ENCODE peak calls at places on chromosomes 4 and X, in ten cellular contexts. One of them, this sample, is unnamed.

GRCh38 chrX:23792861-23793553 is 10.0 kb downstream of the SAT1 start:
- DNase-seq in Panc1: no peak
- DNase-seq in left lung: no peak
- DNase-seq in fibroblast of lung: no peak
- DNase-seq in small intestine: no peak
- DNase-seq in CD8-positive, alpha-beta memory T cell: no peak
- DNase-seq in heart right ventricle: no peak
- DNase-seq in CD8-positive, alpha-beta T cell: no peak
- DNase-seq in adipocyte: no peak
- DNase-seq in aorta: no peak
- DNase-seq in this sample: no peak

GRCh38 chrX:136076942-136077341 is 70.4 kb upstream of the FHL1 start:
- DNase-seq in small intestine: no peak
- DNase-seq in aorta: no peak
- DNase-seq in fibroblast of lung: peak; percentile 18
- DNase-seq in left lung: no peak
- DNase-seq in Panc1: no peak
- DNase-seq in adipocyte: no peak
- DNase-seq in heart right ventricle: no peak
- DNase-seq in CD8-positive, alpha-beta memory T cell: no peak
- DNase-seq in CD8-positive, alpha-beta T cell: no peak
- DNase-seq in this sample: no peak

GRCh38 chr4:42482516-42483327 is 85.4 kb downstream of the SHISA3 start:
- DNase-seq in CD8-positive, alpha-beta T cell: no peak
- DNase-seq in fibroblast of lung: peak; percentile 7
- DNase-seq in left lung: no peak
- DNase-seq in small intestine: no peak
- DNase-seq in Panc1: no peak
- DNase-seq in heart right ventricle: no peak
- DNase-seq in adipocyte: no peak
- DNase-seq in CD8-positive, alpha-beta memory T cell: no peak
- DNase-seq in aorta: no peak
- DNase-seq in this sample: no peak

GRCh38 chrX:108304210-108304609 is 134.0 kb downstream of the COL4A6 start:
- DNase-seq in fibroblast of lung: peak; percentile 20
- DNase-seq in adipocyte: no peak
- DNase-seq in left lung: no peak
- DNase-seq in small intestine: peak; percentile 0
- DNase-seq in CD8-positive, alpha-beta memory T cell: no peak
- DNase-seq in heart right ventricle: no peak
- DNase-seq in Panc1: no peak
- DNase-seq in aorta: no peak
- DNase-seq in CD8-positive, alpha-beta T cell: no peak
- DNase-seq in this sample: no peak

GRCh38 chr4:971670-972500 is 1.5 kb downstream of the DGKQ start:
- DNase-seq in fibroblast of lung: no peak
- DNase-seq in adipocyte: no peak
- DNase-seq in aorta: no peak
- DNase-seq in heart right ventricle: no peak
- DNase-seq in small intestine: peak; percentile 97
- DNase-seq in left lung: peak; percentile 72
- DNase-seq in CD8-positive, alpha-beta memory T cell: no peak
- DNase-seq in Panc1: no peak
- DNase-seq in CD8-positive, alpha-beta T cell: no peak
- DNase-seq in this sample: peak; percentile 95

GRCh38 chr4:86441175-86441960 is 81.5 kb upstream of the MAPK10 start:
- DNase-seq in adipocyte: peak; percentile 73
- DNase-seq in left lung: no peak
- DNase-seq in aorta: no peak
- DNase-seq in CD8-positive, alpha-beta T cell: no peak
- DNase-seq in Panc1: no peak
- DNase-seq in heart right ventricle: no peak
- DNase-seq in CD8-positive, alpha-beta memory T cell: no peak
- DNase-seq in small intestine: no peak
- DNase-seq in fibroblast of lung: peak; percentile 59
- DNase-seq in this sample: no peak

GRCh38 chr4:95510145-95510544 is 38.6 kb downstream of the UNC5C start:
- DNase-seq in CD8-positive, alpha-beta memory T cell: no peak
- DNase-seq in fibroblast of lung: peak; percentile 35
- DNase-seq in adipocyte: peak; percentile 69
- DNase-seq in aorta: no peak
- DNase-seq in left lung: no peak
- DNase-seq in Panc1: no peak
- DNase-seq in heart right ventricle: no peak
- DNase-seq in CD8-positive, alpha-beta T cell: no peak
- DNase-seq in small intestine: peak; percentile 3
- DNase-seq in this sample: no peak

GRCh38 chrX:7216981-7217587 is 69.1 kb upstream of the PUDP start:
- DNase-seq in Panc1: no peak
- DNase-seq in fibroblast of lung: no peak
- DNase-seq in left lung: no peak
- DNase-seq in small intestine: no peak
- DNase-seq in aorta: no peak
- DNase-seq in CD8-positive, alpha-beta T cell: no peak
- DNase-seq in CD8-positive, alpha-beta memory T cell: no peak
- DNase-seq in adipocyte: no peak
- DNase-seq in heart right ventricle: no peak
- DNase-seq in this sample: no peak

DNA sequence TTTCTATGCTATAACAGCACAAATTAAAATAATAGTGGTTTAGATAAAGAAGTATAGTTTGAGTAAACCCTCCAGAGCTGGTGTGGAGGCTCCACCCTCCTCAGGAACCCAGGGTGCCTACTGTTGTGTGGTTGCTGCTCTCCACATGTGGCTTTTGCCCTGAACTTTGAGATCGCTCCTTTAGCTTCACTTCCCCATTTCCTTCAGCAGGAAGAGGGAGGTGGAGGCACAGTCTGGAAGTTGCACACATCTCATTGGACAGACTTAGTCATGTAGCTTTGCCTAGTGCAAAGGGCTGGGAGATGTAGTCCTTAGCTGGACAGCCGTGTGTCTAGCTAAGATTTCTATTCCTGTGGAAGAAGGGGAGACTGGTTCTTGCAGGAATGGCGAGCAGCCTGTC is 37.9 kb downstream of the RGS12 start:
- DNase-seq in CD8-positive, alpha-beta memory T cell: no peak
- DNase-seq in aorta: no peak
- DNase-seq in heart right ventricle: no peak
- DNase-seq in adipocyte: no peak
- DNase-seq in Panc1: no peak
- DNase-seq in small intestine: peak; percentile 62
- DNase-seq in fibroblast of lung: no peak
- DNase-seq in left lung: no peak
- DNase-seq in CD8-positive, alpha-beta T cell: no peak
- DNase-seq in this sample: no peak
- H3K27me3 ChIP-seq in CD8-positive, alpha-beta memory T cell: no peaks in the 10 kb centered on the region
- H3K27me3 ChIP-seq in aorta: no peaks in the 10 kb centered on the region
- H3K27me3 ChIP-seq in heart right ventricle: no peaks in the 10 kb centered on the region
- H3K27me3 ChIP-seq in adipocyte: no peaks in the 10 kb centered on the region
- H3K27me3 ChIP-seq in Panc1: no peaks in the 10 kb centered on the region
- H3K27me3 ChIP-seq in small intestine: no peaks in the 10 kb centered on the region
- H3K27me3 ChIP-seq in fibroblast of lung: no peaks in the 10 kb centered on the region
- H3K27me3 ChIP-seq in left lung: no peaks in the 10 kb centered on the region
- H3K27me3 ChIP-seq in CD8-positive, alpha-beta T cell: no peaks in the 10 kb centered on the region
- H3K27me3 ChIP-seq in this sample: no peaks in the 10 kb centered on the region

DNA sequence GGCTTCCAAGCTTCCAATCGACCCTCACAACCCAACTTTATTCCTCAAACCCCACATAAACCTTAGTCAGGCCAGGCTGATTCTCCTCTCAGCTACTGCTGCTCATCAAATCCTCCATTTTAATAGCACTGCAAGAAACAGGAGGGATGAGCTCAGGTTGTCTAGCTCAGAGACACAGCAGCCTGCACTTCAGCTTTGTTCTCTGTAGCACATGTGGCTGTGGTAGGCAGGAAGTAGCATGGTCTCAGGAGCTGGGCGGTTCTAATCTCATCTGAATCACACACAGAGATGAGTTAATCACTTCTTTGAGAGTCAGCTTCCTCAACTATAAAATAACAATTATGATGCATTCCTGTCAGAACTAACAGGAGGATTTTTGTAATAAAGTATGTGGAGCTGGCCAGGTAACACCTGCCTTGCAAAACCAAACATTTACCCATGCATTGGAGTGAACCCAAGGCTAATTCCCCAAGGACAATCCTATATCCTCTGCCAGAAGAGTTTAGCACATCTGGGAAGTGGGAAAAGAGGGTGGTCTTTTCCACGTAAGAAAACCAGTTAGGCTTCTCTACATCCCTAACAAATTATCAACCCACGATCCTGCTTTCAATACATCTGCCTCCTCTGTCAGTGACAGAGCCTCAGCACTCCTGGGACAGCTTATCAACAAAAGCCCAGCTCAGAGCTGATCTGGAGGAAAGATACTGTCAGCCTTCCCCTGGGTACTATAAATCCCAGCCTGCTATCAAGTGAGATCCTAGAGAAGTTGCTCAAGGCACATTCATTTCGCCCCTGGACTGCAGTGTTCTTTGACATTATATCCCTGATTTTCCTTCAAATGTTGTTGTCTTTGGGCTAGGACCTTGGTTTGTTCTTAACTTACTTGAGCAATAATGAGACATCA is 32.8 kb downstream of the ELOVL6 start:
- DNase-seq in heart right ventricle: no peak
- DNase-seq in Panc1: no peak
- DNase-seq in CD8-positive, alpha-beta memory T cell: peak; percentile 6
- DNase-seq in small intestine: peak; percentile 62
- DNase-seq in CD8-positive, alpha-beta T cell: peak; percentile 23
- DNase-seq in fibroblast of lung: peak; percentile 84
- DNase-seq in left lung: no peak
- DNase-seq in aorta: no peak
- DNase-seq in adipocyte: peak; percentile 36
- DNase-seq in this sample: peak; percentile 48
- H3K4me1 ChIP-seq in heart right ventricle: no peaks in the 10 kb centered on the region
- H3K4me1 ChIP-seq in Panc1: no peaks in the 10 kb centered on the region
- H3K4me1 ChIP-seq in CD8-positive, alpha-beta memory T cell: peaks cover 28% of the 10 kb centered on the region
- H3K4me1 ChIP-seq in small intestine: peaks cover 9% of the 10 kb centered on the region
- H3K4me1 ChIP-seq in CD8-positive, alpha-beta T cell: peaks cover 28% of the 10 kb centered on the region
- H3K4me1 ChIP-seq in fibroblast of lung: peaks cover 20% of the 10 kb centered on the region
- H3K4me1 ChIP-seq in left lung: peaks cover 6% of the 10 kb centered on the region
- H3K4me1 ChIP-seq in aorta: peaks cover 2% of the 10 kb centered on the region
- H3K4me1 ChIP-seq in adipocyte: peaks cover 37% of the 10 kb centered on the region
- H3K4me1 ChIP-seq in this sample: peaks cover 13% of the 10 kb centered on the region

GRCh38 chrX:46782034-46782433 is 23.1 kb upstream of the SLC9A7 start:
- DNase-seq in aorta: no peak
- DNase-seq in heart right ventricle: no peak
- DNase-seq in Panc1: no peak
- DNase-seq in small intestine: no peak
- DNase-seq in left lung: no peak
- DNase-seq in adipocyte: no peak
- DNase-seq in CD8-positive, alpha-beta T cell: no peak
- DNase-seq in CD8-positive, alpha-beta memory T cell: no peak
- DNase-seq in fibroblast of lung: no peak
- DNase-seq in this sample: no peak

DNA sequence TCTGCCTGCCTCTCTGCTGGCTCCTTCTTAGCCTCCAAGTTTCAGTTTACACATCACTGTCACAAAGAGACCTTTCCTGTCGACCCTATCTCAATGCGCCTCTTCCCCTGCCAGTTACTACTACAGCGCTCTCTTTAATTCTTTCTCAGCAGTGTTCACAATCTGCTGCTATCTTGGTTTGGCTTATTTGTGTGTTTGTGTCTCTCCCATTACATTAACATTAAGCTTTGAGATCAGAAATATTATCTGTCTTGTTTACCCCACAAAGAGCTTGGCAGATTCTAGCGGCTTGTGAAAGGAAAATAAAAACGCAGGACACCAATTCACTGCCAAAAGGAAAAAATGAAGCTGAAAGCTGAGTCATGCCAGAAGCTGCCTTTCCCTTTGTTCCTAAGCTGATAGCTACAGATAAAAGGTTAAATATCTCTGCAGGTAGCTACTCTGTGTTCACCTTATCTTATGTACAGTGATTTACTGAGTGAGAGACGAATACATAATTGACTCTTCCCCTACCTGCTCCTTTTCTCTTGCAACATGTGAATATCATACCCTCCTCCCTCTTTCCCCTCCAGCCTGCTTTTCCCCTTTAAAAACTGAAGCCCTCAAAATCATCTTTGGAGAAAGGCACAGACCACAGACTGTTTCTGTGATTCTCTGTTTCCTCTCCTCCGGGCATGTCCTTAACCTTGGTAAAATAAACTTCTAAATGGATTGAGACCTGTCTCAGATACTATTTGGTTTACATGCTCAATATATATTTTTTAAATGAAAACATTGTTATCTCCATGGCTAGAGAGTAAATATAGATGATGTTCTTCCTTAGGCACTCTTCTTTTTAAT is 19.3 kb upstream of the SLC9A7 start:
- DNase-seq in heart right ventricle: no peak
- DNase-seq in left lung: no peak
- DNase-seq in small intestine: peak; percentile 43
- DNase-seq in CD8-positive, alpha-beta T cell: no peak
- DNase-seq in aorta: no peak
- DNase-seq in adipocyte: peak; percentile 51
- DNase-seq in fibroblast of lung: peak; percentile 67
- DNase-seq in CD8-positive, alpha-beta memory T cell: no peak
- DNase-seq in Panc1: no peak
- DNase-seq in this sample: no peak
- H3K4me3 ChIP-seq in heart right ventricle: no peak overlapping the region
- H3K4me3 ChIP-seq in left lung: no peak overlapping the region
- H3K4me3 ChIP-seq in small intestine: no peak overlapping the region
- H3K4me3 ChIP-seq in CD8-positive, alpha-beta T cell: no peak overlapping the region
- H3K4me3 ChIP-seq in aorta: no peak overlapping the region
- H3K4me3 ChIP-seq in adipocyte: peak overlapping the region; percentile 39
- H3K4me3 ChIP-seq in fibroblast of lung: no peak overlapping the region
- H3K4me3 ChIP-seq in CD8-positive, alpha-beta memory T cell: no peak overlapping the region
- H3K4me3 ChIP-seq in Panc1: peak overlapping the region; percentile 8
- H3K4me3 ChIP-seq in this sample: no peak overlapping the region

GRCh38 chr4:25654971-25655963 is at the start of gene SLC34A2:
- DNase-seq in aorta: no peak
- DNase-seq in CD8-positive, alpha-beta T cell: no peak
- DNase-seq in small intestine: peak; percentile 56
- DNase-seq in adipocyte: no peak
- DNase-seq in left lung: peak; percentile 90
- DNase-seq in fibroblast of lung: no peak
- DNase-seq in heart right ventricle: no peak
- DNase-seq in Panc1: no peak
- DNase-seq in CD8-positive, alpha-beta memory T cell: no peak
- DNase-seq in this sample: no peak

GRCh38 chr4:25662306-25662705 is 6.7 kb downstream of the SLC34A2 start:
- DNase-seq in CD8-positive, alpha-beta memory T cell: no peak
- DNase-seq in CD8-positive, alpha-beta T cell: no peak
- DNase-seq in small intestine: no peak
- DNase-seq in Panc1: no peak
- DNase-seq in adipocyte: no peak
- DNase-seq in heart right ventricle: no peak
- DNase-seq in aorta: no peak
- DNase-seq in left lung: no peak
- DNase-seq in fibroblast of lung: no peak
- DNase-seq in this sample: no peak

GRCh38 chr4:25656031-25656430 is 380 bp downstream of the SLC34A2 start:
- DNase-seq in adipocyte: no peak
- DNase-seq in CD8-positive, alpha-beta memory T cell: no peak
- DNase-seq in heart right ventricle: no peak
- DNase-seq in left lung: no peak
- DNase-seq in aorta: no peak
- DNase-seq in Panc1: no peak
- DNase-seq in small intestine: peak; percentile 16
- DNase-seq in CD8-positive, alpha-beta T cell: no peak
- DNase-seq in fibroblast of lung: no peak
- DNase-seq in this sample: no peak

GRCh38 chr4:25658777-25659176 is 3.1 kb downstream of the SLC34A2 start:
- DNase-seq in Panc1: no peak
- DNase-seq in left lung: no peak
- DNase-seq in CD8-positive, alpha-beta memory T cell: no peak
- DNase-seq in aorta: no peak
- DNase-seq in heart right ventricle: no peak
- DNase-seq in fibroblast of lung: no peak
- DNase-seq in adipocyte: no peak
- DNase-seq in small intestine: no peak
- DNase-seq in CD8-positive, alpha-beta T cell: no peak
- DNase-seq in this sample: no peak

DNA sequence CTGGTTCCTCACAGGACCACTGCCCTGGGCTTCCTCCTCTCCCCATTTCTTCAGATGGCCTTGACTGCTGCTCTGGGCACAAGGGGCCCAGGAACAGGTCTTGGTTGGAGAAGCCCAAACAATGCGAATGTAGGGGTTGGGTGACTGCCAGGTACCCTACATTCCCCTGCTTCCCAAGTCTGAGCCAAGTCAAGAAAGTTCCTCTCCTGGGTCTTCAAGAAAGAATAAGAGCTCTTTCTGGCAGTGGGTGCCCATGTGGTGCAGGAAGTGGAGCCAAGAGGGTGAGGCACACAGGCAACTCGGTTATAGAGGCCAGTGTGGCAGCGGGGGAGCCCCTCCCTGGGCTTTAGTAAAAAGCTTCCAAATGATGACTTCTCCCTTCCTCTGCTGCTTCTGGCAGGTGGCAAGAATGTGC is 2.7 kb downstream of the SLC34A2 start:
- DNase-seq in Panc1: no peak
- DNase-seq in small intestine: no peak
- DNase-seq in CD8-positive, alpha-beta T cell: no peak
- DNase-seq in aorta: no peak
- DNase-seq in CD8-positive, alpha-beta memory T cell: no peak
- DNase-seq in left lung: no peak
- DNase-seq in fibroblast of lung: no peak
- DNase-seq in adipocyte: no peak
- DNase-seq in heart right ventricle: no peak
- DNase-seq in this sample: no peak
- H3K27me3 ChIP-seq in Panc1: peaks cover 5% of the 10 kb centered on the region
- H3K27me3 ChIP-seq in small intestine: peaks cover 12% of the 10 kb centered on the region
- H3K27me3 ChIP-seq in CD8-positive, alpha-beta T cell: no peaks in the 10 kb centered on the region
- H3K27me3 ChIP-seq in aorta: no peaks in the 10 kb centered on the region
- H3K27me3 ChIP-seq in CD8-positive, alpha-beta memory T cell: peaks cover 22% of the 10 kb centered on the region
- H3K27me3 ChIP-seq in left lung: peaks cover 25% of the 10 kb centered on the region
- H3K27me3 ChIP-seq in fibroblast of lung: peaks cover 21% of the 10 kb centered on the region
- H3K27me3 ChIP-seq in adipocyte: peaks cover 75% of the 10 kb centered on the region
- H3K27me3 ChIP-seq in heart right ventricle: peaks cover 49% of the 10 kb centered on the region
- H3K27me3 ChIP-seq in this sample: peaks cover 23% of the 10 kb centered on the region